ENCODE peak calls at places on chromosome 22, in four cellular contexts. One of them, this sample, is unnamed. For H3K4me1, the result is how much of the 10 kb centered on the place peaks cover.

GRCh38 chr22:16781764-16782329 is 43.4 kb downstream of the XKR3 start:
- DNase-seq in H9: no peak
- DNase-seq in IMR-90: no peak
- DNase-seq in trophoblast cell: no peak
- DNase-seq in this sample: no peak

GRCh38 chr22:49724893-49725489 is 102.7 kb downstream of the BRD1 start:
- DNase-seq in H9: peak
- DNase-seq in IMR-90: peak
- DNase-seq in trophoblast cell: peak
- DNase-seq in this sample: peak

GRCh38 chr22:24410110-24410856 is 17.1 kb upstream of the ADORA2A start:
- DNase-seq in H9: no peak
- DNase-seq in IMR-90: peak
- DNase-seq in trophoblast cell: no peak
- DNase-seq in this sample: no peak

GRCh38 chr22:46336119-46337078 is 885 bp downstream of the TRMU start:
- DNase-seq in H9: no peak
- DNase-seq in IMR-90: peak
- DNase-seq in trophoblast cell: peak
- DNase-seq in this sample: peak

GRCh38 chr22:33785283-33785991 is 134.8 kb downstream of the LARGE1 start:
- DNase-seq in H9: no peak
- DNase-seq in IMR-90: peak
- DNase-seq in trophoblast cell: peak
- DNase-seq in this sample: no peak

GRCh38 chr22:26713823-26714449 is 56.5 kb downstream of the MIAT start:
- DNase-seq in H9: no peak
- DNase-seq in IMR-90: no peak
- DNase-seq in trophoblast cell: no peak
- DNase-seq in this sample: no peak

GRCh38 chr22:48051796-48052620 is 1289.6 kb downstream of the TBC1D22A start:
- DNase-seq in H9: no peak
- DNase-seq in IMR-90: no peak
- DNase-seq in trophoblast cell: no peak
- DNase-seq in this sample: no peak

GRCh38 chr22:48943567-48944432 is 883.9 kb downstream of the BRD1 start:
- DNase-seq in H9: peak
- DNase-seq in IMR-90: no peak
- DNase-seq in trophoblast cell: no peak
- DNase-seq in this sample: peak

GRCh38 chr22:17102297-17102667 is 17.5 kb downstream of the IL17RA start:
- DNase-seq in H9: no peak
- DNase-seq in IMR-90: no peak
- DNase-seq in trophoblast cell: no peak
- DNase-seq in this sample: no peak

GRCh38 chr22:30318773-30319419 is 7.8 kb downstream of the TBC1D10A start:
- DNase-seq in H9: no peak
- DNase-seq in IMR-90: no peak
- DNase-seq in trophoblast cell: no peak
- DNase-seq in this sample: no peak

GRCh38 chr22:25060522-25061071 is 108.1 kb downstream of the KIAA1671 start:
- DNase-seq in H9: no peak
- DNase-seq in IMR-90: no peak
- DNase-seq in trophoblast cell: peak
- DNase-seq in this sample: no peak

GRCh38 chr22:45535400-45535799 is 32.7 kb downstream of the FBLN1 start:
- DNase-seq in H9: no peak
- DNase-seq in IMR-90: no peak
- DNase-seq in trophoblast cell: no peak
- DNase-seq in this sample: no peak

DNA sequence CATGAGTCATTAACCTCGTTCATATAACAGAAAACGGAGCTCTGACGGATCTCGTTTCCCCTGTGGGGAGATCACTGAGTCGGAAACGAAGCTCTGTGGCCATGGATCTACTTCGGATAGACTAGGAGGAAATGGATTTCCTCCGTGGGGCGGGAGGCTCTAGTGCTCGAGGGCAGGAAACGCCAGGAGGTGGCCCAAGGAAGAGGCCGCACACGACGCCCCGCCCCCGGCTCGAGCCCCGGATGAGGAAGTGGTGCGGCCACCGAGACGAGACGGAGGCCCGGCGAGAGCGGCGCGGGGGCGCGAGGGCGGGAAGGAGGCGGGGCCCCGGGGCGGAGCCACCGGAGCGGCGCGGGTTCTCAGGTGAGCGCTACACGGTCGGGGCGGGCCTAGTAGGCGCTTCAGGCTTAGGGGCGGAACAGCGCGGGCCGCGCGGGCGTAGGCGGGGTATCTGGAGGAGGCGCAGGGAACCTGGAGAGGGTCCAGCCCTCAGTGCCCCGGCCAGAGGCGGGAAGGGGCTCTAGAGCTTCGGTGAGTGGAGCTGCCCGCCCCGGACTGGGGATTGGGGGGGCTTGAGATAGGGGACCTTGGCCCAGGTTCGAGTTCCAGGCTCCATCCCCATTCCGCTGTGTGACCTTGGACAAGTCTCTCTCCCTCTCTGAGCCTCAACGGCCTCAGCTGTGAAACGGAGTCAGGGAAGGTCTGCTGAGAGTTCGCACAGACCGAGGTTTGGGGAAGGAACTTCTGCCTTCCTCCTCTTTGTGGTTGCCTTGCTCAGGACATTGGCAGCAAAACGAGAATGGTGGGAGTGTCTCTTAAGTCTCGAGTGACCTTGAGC is at the start of gene DEPDC5:
- DNase-seq in H9: peak
- DNase-seq in IMR-90: peak
- DNase-seq in trophoblast cell: peak
- DNase-seq in this sample: peak
- H3K14ac ChIP-seq in H9: no peak
- H3K14ac ChIP-seq in IMR-90: peak
- H3K14ac ChIP-seq in trophoblast cell: peak
- H3K14ac ChIP-seq in this sample: no peak

DNA sequence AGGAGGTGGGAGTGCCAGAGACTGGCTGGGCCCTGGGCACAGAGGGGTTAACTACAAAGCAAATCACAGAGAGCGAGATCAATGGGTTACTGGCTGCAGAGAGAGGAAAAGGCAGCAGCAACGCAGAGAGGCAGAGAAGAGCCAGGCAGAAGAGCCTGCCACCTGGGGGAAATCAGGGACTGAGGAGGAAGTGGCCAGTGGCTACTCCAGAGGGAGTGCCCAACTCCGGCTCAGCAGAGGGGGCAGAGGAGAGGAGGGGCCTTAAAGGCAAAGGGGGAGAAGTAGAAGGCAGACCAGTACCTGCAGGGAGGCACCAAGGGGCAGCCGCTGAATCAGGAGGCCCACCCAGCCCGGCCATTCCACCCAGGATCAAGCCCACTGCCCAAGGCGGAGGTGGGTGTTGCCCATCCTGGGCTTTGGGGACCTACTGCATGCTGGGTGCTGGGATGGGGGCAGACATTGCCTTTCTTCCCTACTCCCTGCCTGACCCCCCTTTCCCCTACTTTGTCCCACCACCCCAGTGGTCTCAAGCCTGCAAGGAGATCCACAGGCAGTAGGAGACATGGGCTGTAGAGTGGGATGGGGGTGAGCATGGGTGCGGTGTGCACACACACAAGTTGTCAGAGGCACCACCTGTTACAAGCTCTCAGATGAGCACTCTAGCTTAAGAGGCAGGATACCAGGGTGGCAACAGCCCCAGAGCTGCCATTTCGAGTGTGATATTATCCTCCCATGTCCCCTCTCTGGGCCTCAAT is 926 bp upstream of the GALR3 start:
- DNase-seq in H9: peak
- DNase-seq in IMR-90: no peak
- DNase-seq in trophoblast cell: no peak
- DNase-seq in this sample: no peak
- H3K18ac ChIP-seq in H9: no peak
- H3K18ac ChIP-seq in IMR-90: no peak
- H3K18ac ChIP-seq in trophoblast cell: no peak
- H3K18ac ChIP-seq in this sample: peak

GRCh38 chr22:39238966-39239510 is 5.7 kb downstream of the PDGFB start:
- DNase-seq in H9: no peak
- DNase-seq in IMR-90: no peak
- DNase-seq in trophoblast cell: no peak
- DNase-seq in this sample: no peak

GRCh38 chr22:39236321-39237275 is 8.2 kb downstream of the PDGFB start:
- DNase-seq in H9: no peak
- DNase-seq in IMR-90: no peak
- DNase-seq in trophoblast cell: peak
- DNase-seq in this sample: no peak

GRCh38 chr22:39238561-39238960 is 6.2 kb downstream of the PDGFB start:
- DNase-seq in H9: no peak
- DNase-seq in IMR-90: no peak
- DNase-seq in trophoblast cell: no peak
- DNase-seq in this sample: no peak

GRCh38 chr22:39237276-39238123 is 7.3 kb downstream of the PDGFB start:
- DNase-seq in H9: no peak
- DNase-seq in IMR-90: no peak
- DNase-seq in trophoblast cell: no peak
- DNase-seq in this sample: no peak

DNA sequence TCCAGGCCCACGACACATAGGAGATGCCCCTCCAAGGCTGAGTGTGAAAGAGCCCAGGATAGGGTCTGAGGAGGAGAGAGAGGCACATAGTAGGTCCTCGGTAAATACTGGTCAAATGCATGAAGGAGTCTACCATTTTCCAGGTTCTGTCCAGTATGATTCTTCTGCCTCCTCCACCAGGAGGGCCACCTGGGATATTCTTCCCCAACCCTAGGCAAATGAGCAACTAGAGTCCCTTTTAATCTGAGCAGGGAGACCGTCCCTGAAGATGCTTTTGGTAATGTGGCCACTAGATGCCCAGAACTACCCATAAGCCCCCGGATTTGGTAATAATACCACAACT is 6.7 kb downstream of the PDGFB start:
- DNase-seq in H9: no peak
- DNase-seq in IMR-90: no peak
- DNase-seq in trophoblast cell: no peak
- DNase-seq in this sample: no peak
- H3K4me1 ChIP-seq in H9: under half
- H3K4me1 ChIP-seq in IMR-90: under half
- H3K4me1 ChIP-seq in trophoblast cell: under half
- H3K4me1 ChIP-seq in this sample: under half

GRCh38 chr22:20114506-20115475 is 1.1 kb upstream of the RANBP1 start:
- DNase-seq in H9: no peak
- DNase-seq in IMR-90: no peak
- DNase-seq in trophoblast cell: no peak
- DNase-seq in this sample: no peak

GRCh38 chr22:20116376-20116950 is 559 bp downstream of the RANBP1 start:
- DNase-seq in H9: no peak
- DNase-seq in IMR-90: no peak
- DNase-seq in trophoblast cell: no peak
- DNase-seq in this sample: no peak

GRCh38 chr22:20116951-20117645 is at the start of gene TRMT2A:
- DNase-seq in H9: peak
- DNase-seq in IMR-90: peak
- DNase-seq in trophoblast cell: peak
- DNase-seq in this sample: peak

GRCh38 chr22:20117656-20118571 is 888 bp upstream of the TRMT2A start:
- DNase-seq in H9: no peak
- DNase-seq in IMR-90: peak
- DNase-seq in trophoblast cell: peak
- DNase-seq in this sample: no peak

GRCh38 chr22:20115691-20116375 is at the start of gene RANBP1:
- DNase-seq in H9: no peak
- DNase-seq in IMR-90: no peak
- DNase-seq in trophoblast cell: no peak
- DNase-seq in this sample: no peak
- H3K14ac ChIP-seq in H9: peak
- H3K14ac ChIP-seq in IMR-90: peak
- H3K14ac ChIP-seq in trophoblast cell: peak
- H3K14ac ChIP-seq in this sample: peak

GRCh38 chr22:43670545-43670944 is 141.6 kb downstream of the EFCAB6 start:
- DNase-seq in H9: no peak
- DNase-seq in IMR-90: no peak
- DNase-seq in trophoblast cell: no peak
- DNase-seq in this sample: no peak

GRCh38 chr22:43666511-43666910 is 145.6 kb downstream of the EFCAB6 start:
- DNase-seq in H9: no peak
- DNase-seq in IMR-90: no peak
- DNase-seq in trophoblast cell: no peak
- DNase-seq in this sample: no peak

GRCh38 chr22:43667658-43668057 is 144.4 kb downstream of the EFCAB6 start:
- DNase-seq in H9: no peak
- DNase-seq in IMR-90: no peak
- DNase-seq in trophoblast cell: no peak
- DNase-seq in this sample: no peak

DNA sequence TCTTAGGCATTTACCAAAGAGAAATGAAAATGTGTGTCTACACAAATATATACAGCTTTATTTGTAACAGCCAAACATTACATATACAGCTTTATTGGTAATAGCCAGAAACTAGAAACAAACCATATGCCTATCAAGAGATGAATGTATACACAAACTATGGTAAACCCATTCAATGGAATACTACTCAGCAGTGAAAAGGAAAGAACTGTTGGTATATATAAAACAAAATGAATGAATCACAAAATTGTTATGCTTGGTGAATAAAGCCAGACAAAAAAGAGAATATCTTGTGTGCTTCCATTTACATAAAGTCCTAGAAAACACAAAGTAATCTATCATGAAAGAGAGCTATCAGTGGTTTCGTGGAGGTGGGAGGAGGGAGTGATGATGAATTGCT is 142.9 kb downstream of the EFCAB6 start:
- DNase-seq in H9: no peak
- DNase-seq in IMR-90: no peak
- DNase-seq in trophoblast cell: no peak
- DNase-seq in this sample: no peak
- H3K18ac ChIP-seq in H9: no peak
- H3K18ac ChIP-seq in IMR-90: no peak
- H3K18ac ChIP-seq in trophoblast cell: no peak
- H3K18ac ChIP-seq in this sample: no peak

GRCh38 chr22:39904864-39905263 is 4.0 kb downstream of the GRAP2 start:
- DNase-seq in H9: no peak
- DNase-seq in IMR-90: no peak
- DNase-seq in trophoblast cell: no peak
- DNase-seq in this sample: no peak
- H3K4me1 ChIP-seq in H9: under half
- H3K4me1 ChIP-seq in IMR-90: under half
- H3K4me1 ChIP-seq in trophoblast cell: under half
- H3K4me1 ChIP-seq in this sample: under half

GRCh38 chr22:35257321-35258143 is at the start of gene HMGXB4:
- DNase-seq in H9: peak
- DNase-seq in IMR-90: peak
- DNase-seq in trophoblast cell: peak
- DNase-seq in this sample: peak
- H3K14ac ChIP-seq in H9: peak
- H3K14ac ChIP-seq in IMR-90: peak
- H3K14ac ChIP-seq in trophoblast cell: peak
- H3K14ac ChIP-seq in this sample: no peak

This sample was measured in neuronal stem cell.